ENCODE peak calls at places on chromosome 1, in nine cellular contexts. H, G, E, F, N, A, Q, X and V are unnamed samples.

GRCh38 chr1:91777196-91777595 is 108.8 kb downstream of the TGFBR3 start:
- DNase-seq in H (no peak), G (no peak), E (no peak), F (no peak), N (no peak), A (no peak), Q (no peak), X (no peak), V (no peak)

GRCh38 chr1:59757185-59757747 is 57.5 kb upstream of the HOOK1 start:
- DNase-seq in H (no peak), G (no peak), E (no peak), F (no peak), N (no peak), A (no peak), Q (no peak), X (no peak), V (no peak)

GRCh38 chr1:232682248-232682647 is 52.3 kb upstream of the SIPA1L2 start:
- DNase-seq in H (no peak), G (no peak), E (no peak), F (no peak), N (no peak), A (no peak), Q (peak; percentile 15), X (no peak), V (no peak)

GRCh38 chr1:227886993-227887696 is 60.6 kb downstream of the WNT9A start:
- DNase-seq in H (peak; percentile 64), G (peak; percentile 64), E (peak; percentile 54), F (peak; percentile 57), N (peak; percentile 50), A (peak; percentile 14), Q (peak; percentile 14), X (peak; percentile 54), V (peak; percentile 39)

GRCh38 chr1:185409345-185409744 is 92.3 kb upstream of the IVNS1ABP start:
- DNase-seq in H (no peak), G (no peak), E (no peak), F (no peak), N (no peak), A (no peak), Q (no peak), X (no peak), V (no peak)

GRCh38 chr1:151970641-151971040 is 23.0 kb downstream of the S100A10 start:
- DNase-seq in H (no peak), G (peak; percentile 63), E (no peak), F (no peak), N (no peak), A (peak; percentile 80), Q (no peak), X (no peak), V (no peak)

GRCh38 chr1:95287078-95287477 is 53.1 kb downstream of the RWDD3 start:
- DNase-seq in H (peak; percentile 10), G (no peak), E (no peak), F (no peak), N (no peak), A (peak; percentile 3), Q (no peak), X (no peak), V (no peak)

GRCh38 chr1:94283462-94283861 is 46.1 kb upstream of the ARHGAP29 start:
- DNase-seq in H (no peak), G (no peak), E (no peak), F (no peak), N (no peak), A (no peak), Q (no peak), X (no peak), V (no peak)

GRCh38 chr1:34684246-34684645 is 70.6 kb upstream of the GJB5 start:
- DNase-seq in H (no peak), G (no peak), E (no peak), F (peak; percentile 79), N (no peak), A (no peak), Q (no peak), X (no peak), V (no peak)

GRCh38 chr1:196385109-196385508 is 223.1 kb downstream of the KCNT2 start:
- DNase-seq in H (peak; percentile 36), G (no peak), E (no peak), F (no peak), N (no peak), A (no peak), Q (no peak), X (no peak), V (no peak)

GRCh38 chr1:28369225-28369517 is 369 bp upstream of the PHACTR4 start:
- DNase-seq in H (no peak), G (no peak), E (no peak), F (no peak), N (no peak), A (no peak), Q (no peak), X (no peak), V (no peak)

GRCh38 chr1:24481098-24481497 is 21.5 kb upstream of the RCAN3 start:
- DNase-seq in H (no peak), G (no peak), E (no peak), F (no peak), N (peak; percentile 67), A (no peak), Q (no peak), X (no peak), V (peak; percentile 79)

GRCh38 chr1:32925360-32926142 is 24.4 kb upstream of the TMEM54 start:
- DNase-seq in H (peak; percentile 46), G (no peak), E (peak; percentile 46), F (peak; percentile 55), N (peak; percentile 33), A (no peak), Q (no peak), X (no peak), V (no peak)
- TF ChIP-seq CTCF in H (peak; percentile 21), G (no peak), E (no peak), F (no peak), N (no peak), A (no peak), Q (no peak), X (no peak), V (no peak)

DNA sequence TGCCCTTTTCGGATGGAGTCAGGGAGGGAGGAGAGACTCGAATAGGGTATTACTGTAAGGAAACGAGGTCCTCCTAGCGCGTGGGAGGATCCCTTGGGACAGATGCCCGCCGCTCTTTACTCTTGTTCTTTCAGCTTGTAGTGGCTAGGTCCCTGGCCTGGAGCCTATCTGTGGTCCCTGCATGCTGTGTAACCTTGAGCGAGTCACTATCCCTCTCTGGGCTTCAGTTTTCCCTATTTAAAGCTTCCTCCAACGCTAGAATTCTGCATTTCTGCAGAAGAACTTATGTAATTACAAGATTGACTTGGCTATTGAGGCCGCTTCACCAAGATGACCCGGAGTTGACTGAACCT is 744 bp downstream of the MIER1 start:
- DNase-seq in H (no peak), G (no peak), E (no peak), F (no peak), N (no peak), A (no peak), Q (no peak), X (no peak), V (no peak)
- TF ChIP-seq CTCF in H (no peak), G (no peak), E (no peak), F (no peak), N (peak; percentile 1), A (no peak), Q (no peak), X (no peak), V (no peak)

GRCh38 chr1:169367096-169367685 is 406 bp downstream of the NME7 start:
- DNase-seq in H (no peak), G (no peak), E (no peak), F (no peak), N (no peak), A (no peak), Q (no peak), X (no peak), V (no peak)

GRCh38 chr1:169367686-169368405 is at the start of the genes BLZF1 and NME7:
- DNase-seq in H (peak; percentile 98), G (peak; percentile 96), E (peak; percentile 95), F (peak; percentile 97), N (peak; percentile 97), A (peak; percentile 98), Q (peak; percentile 83), X (peak; percentile 98), V (peak; percentile 84)

GRCh38 chr1:169364948-169365347 is 2.6 kb downstream of the NME7 start:
- DNase-seq in H (no peak), G (no peak), E (no peak), F (no peak), N (no peak), A (peak; percentile 7), Q (no peak), X (no peak), V (no peak)

GRCh38 chr1:169371400-169371799 is 3.4 kb downstream of the BLZF1 start:
- DNase-seq in H (no peak), G (no peak), E (no peak), F (no peak), N (no peak), A (no peak), Q (no peak), X (no peak), V (no peak)

DNA sequence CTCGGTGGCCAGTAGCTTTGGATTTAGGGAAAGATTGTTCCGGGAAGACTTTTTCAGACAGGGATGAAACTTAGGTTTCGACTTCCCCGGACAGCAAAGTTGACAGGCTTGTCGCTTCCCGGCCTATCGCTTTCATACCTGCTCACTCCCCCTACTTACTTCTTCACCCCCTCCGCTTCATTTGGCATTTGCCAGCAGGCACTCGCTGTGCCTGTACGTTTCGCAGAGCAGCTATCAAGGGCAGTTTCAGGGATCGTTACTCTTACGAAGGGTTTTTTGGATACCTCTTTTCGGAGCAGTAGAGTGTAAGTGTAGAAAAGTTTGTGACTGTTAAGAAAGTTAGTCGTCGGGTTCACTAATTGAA is 393 bp downstream of the BLZF1 start:
- DNase-seq in H (peak; percentile 24), G (no peak), E (peak; percentile 19), F (peak; percentile 27), N (peak; percentile 42), A (no peak), Q (no peak), X (peak; percentile 14), V (no peak)
- TF ChIP-seq CTCF in H (no peak), G (no peak), E (no peak), F (no peak), N (no peak), A (no peak), Q (no peak), X (no peak), V (no peak)

GRCh38 chr1:41864471-41865040 is 54.2 kb downstream of the HIVEP3 start:
- DNase-seq in H (no peak), G (no peak), E (peak; percentile 16), F (no peak), N (no peak), A (no peak), Q (no peak), X (no peak), V (no peak)

GRCh38 chr1:41872074-41872473 is 46.6 kb downstream of the HIVEP3 start:
- DNase-seq in H (no peak), G (no peak), E (no peak), F (no peak), N (no peak), A (no peak), Q (no peak), X (no peak), V (no peak)

GRCh38 chr1:41866285-41866684 is 52.4 kb downstream of the HIVEP3 start:
- DNase-seq in H (no peak), G (no peak), E (no peak), F (no peak), N (no peak), A (no peak), Q (no peak), X (no peak), V (no peak)

GRCh38 chr1:41870076-41870562 is 48.6 kb downstream of the HIVEP3 start:
- DNase-seq in H (peak; percentile 49), G (no peak), E (no peak), F (no peak), N (no peak), A (peak; percentile 65), Q (no peak), X (no peak), V (no peak)

GRCh38 chr1:41868241-41868953 is 50.3 kb downstream of the HIVEP3 start:
- DNase-seq in H (peak; percentile 31), G (no peak), E (no peak), F (no peak), N (peak; percentile 65), A (peak; percentile 33), Q (no peak), X (no peak), V (peak; percentile 57)
- TF ChIP-seq CTCF in H (peak; percentile 32), G (no peak), E (no peak), F (peak; percentile 42), N (peak; percentile 42), A (no peak), Q (no peak), X (no peak), V (peak; percentile 49)